ENCODE peak calls at places on chromosomes 5 and 9, in nine cellular contexts. L, O, Q, I, K, B, V, Y and W are unnamed samples.

GRCh38 chr5:121841900-121842299 is 9.8 kb upstream of the FTMT start:
- DNase-seq in L (no peak), O (no peak), I (no peak), V (no peak), Q (no peak), K (no peak), Y (no peak), B (no peak), W (no peak)

GRCh38 chr5:92309336-92309991 is 926.3 kb upstream of the ARRDC3 start:
- DNase-seq in O (no peak), K (no peak), Q (no peak), I (no peak), Y (no peak), L (peak; percentile 41), B (no peak), V (no peak), W (no peak)

GRCh38 chr9:89414670-89415069 is 83.2 kb downstream of the SEMA4D start:
- DNase-seq in O (no peak), V (no peak), Y (no peak), Q (no peak), I (no peak), L (no peak), B (no peak), K (no peak), W (no peak)

GRCh38 chr9:16879416-16879815 is 8.9 kb upstream of the BNC2 start:
- DNase-seq in K (no peak), Y (no peak), L (no peak), O (no peak), V (no peak), Q (no peak), I (no peak), B (no peak), W (no peak)

GRCh38 chr9:5971740-5972139 is 43.7 kb downstream of the RANBP6 start:
- DNase-seq in K (no peak), V (no peak), O (no peak), B (no peak), Y (no peak), L (peak; percentile 50), I (no peak), Q (no peak), W (no peak)

GRCh38 chr5:125372694-125373621 is 626.5 kb upstream of the ZNF608 start:
- DNase-seq in L (peak; percentile 60), O (no peak), Y (no peak), I (no peak), B (peak; percentile 60), V (no peak), K (peak; percentile 18), Q (no peak), W (no peak)

GRCh38 chr9:121574771-121575519 is 75.3 kb upstream of the GGTA1 start:
- DNase-seq in O (no peak), K (no peak), V (no peak), I (no peak), Y (no peak), B (no peak), L (no peak), Q (peak; percentile 41), W (no peak)

GRCh38 chr9:86135374-86135773 is 36.0 kb upstream of the GOLM1 start:
- DNase-seq in Q (no peak), L (no peak), I (no peak), O (no peak), B (no peak), K (no peak), Y (no peak), V (no peak), W (no peak)

GRCh38 chr5:106730912-106731311 is 939.8 kb downstream of the EFNA5 start:
- DNase-seq in K (no peak), O (no peak), V (peak; percentile 9), L (no peak), B (no peak), I (no peak), Y (no peak), Q (no peak), W (no peak)

GRCh38 chr5:17190242-17190778 is 27.1 kb upstream of the BASP1 start:
- DNase-seq in K (peak; percentile 72), O (no peak), I (no peak), Q (no peak), Y (no peak), B (peak; percentile 45), V (peak; percentile 35), L (peak; percentile 78), W (no peak)

GRCh38 chr5:96997265-96997859 is 61.5 kb downstream of the LNPEP start:
- DNase-seq in Q (no peak), K (no peak), V (no peak), B (peak; percentile 13), I (no peak), L (peak; percentile 63), O (no peak), Y (no peak), W (no peak)

GRCh38 chr9:129863059-129863690 is 27.9 kb downstream of the USP20 start:
- DNase-seq in Y (peak; percentile 77), O (no peak), Q (peak; percentile 49), I (no peak), L (peak; percentile 61), V (no peak), K (no peak), B (no peak), W (peak; percentile 83)

GRCh38 chr5:7415123-7415522 is 19.2 kb downstream of the ADCY2 start:
- DNase-seq in Q (peak; percentile 73), L (no peak), B (no peak), K (no peak), I (no peak), Y (no peak), O (no peak), V (no peak), W (no peak)

GRCh38 chr9:73146113-73146815 is 5.4 kb upstream of the ANXA1 start:
- DNase-seq in V (no peak), L (no peak), Q (no peak), B (no peak), Y (no peak), I (no peak), K (no peak), O (no peak), W (no peak)

GRCh38 chr5:37272564-37272963 is 23.4 kb upstream of the CPLANE1 start:
- DNase-seq in Q (no peak), I (peak; percentile 79), B (peak; percentile 38), L (peak; percentile 77), Y (no peak), K (no peak), O (peak; percentile 76), V (peak; percentile 30), W (no peak)

GRCh38 chr5:31197183-31197582 is 3.7 kb downstream of the CDH6 start:
- DNase-seq in K (peak; percentile 65), O (no peak), Y (no peak), I (no peak), Q (no peak), B (no peak), L (no peak), V (no peak), W (no peak)

DNA sequence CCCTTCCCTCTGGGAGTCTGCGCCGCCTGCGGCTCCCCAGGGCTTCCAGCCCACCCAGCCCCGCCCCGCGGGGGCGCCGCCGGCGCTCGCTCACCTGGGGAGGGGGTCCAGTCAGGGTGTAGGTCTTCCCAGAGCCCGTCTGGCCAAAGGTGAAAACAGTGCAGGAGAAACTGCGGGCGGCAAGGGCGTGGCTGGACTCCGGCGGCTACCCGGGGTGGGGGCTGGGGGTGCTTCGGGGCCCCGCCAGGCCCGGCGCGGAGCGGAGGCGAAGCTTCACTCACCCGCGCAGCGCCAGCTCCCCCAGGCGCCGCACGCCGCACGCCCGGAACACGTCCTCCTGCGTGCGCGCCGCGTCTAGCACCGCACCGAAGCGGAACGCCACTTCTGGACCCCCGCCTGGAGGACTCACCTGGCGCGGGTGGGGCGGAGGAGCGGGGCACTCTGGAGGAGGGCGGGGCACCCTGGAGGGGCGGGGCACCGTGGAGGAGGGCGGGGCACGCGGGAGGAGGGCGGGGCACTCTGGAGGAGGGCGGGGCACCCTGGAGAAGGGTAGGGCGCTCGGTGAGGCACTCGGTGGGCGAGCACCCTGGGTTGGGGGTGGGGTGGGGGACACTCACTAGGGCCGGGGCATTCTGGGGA is 952 bp downstream of the KIF12 start:
- DNase-seq in B (no peak), L (no peak), I (peak; percentile 80), V (no peak), Y (peak; percentile 31), K (no peak), Q (peak; percentile 65), O (peak; percentile 63), W (no peak)
- H3K4me3 ChIP-seq in B (peak overlapping the region; percentile 79), L (peak overlapping the region; percentile 34), I (peak overlapping the region; percentile 48), V (peak overlapping the region; percentile 60), Y (peak overlapping the region; percentile 50), K (peak overlapping the region; percentile 44), Q (peak overlapping the region; percentile 65), O (peak overlapping the region; percentile 58), W (peak overlapping the region; percentile 9)

DNA sequence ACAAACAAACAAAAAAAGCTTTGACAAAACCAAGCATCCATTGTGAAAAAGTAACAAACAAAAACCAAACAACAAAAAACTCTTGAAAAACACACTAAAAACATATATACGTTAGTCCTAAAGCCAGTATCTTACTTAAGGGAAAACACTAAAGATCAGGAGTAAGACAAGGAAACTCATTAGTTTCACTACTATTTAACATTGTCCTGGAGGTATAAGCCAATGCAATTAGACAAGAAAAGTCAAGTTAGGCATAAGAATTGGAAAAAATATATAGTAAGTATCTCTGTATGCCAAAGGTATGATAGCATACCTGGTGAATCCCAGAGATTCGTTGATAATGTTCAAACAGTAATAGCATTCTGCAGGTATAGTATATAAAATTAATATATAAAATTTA is 21.8 kb upstream of the UBTD2 start:
- DNase-seq in B (no peak), K (no peak), Y (no peak), I (no peak), O (no peak), V (no peak), Q (no peak), L (no peak), W (no peak)
- H3K4me3 ChIP-seq in B (no peak overlapping the region), K (no peak overlapping the region), Y (no peak overlapping the region), I (no peak overlapping the region), O (no peak overlapping the region), V (no peak overlapping the region), Q (no peak overlapping the region), L (no peak overlapping the region), W (no peak overlapping the region)

GRCh38 chr5:89972901-89973300 is 436.7 kb downstream of the CETN3 start:
- DNase-seq in K (no peak), Y (no peak), Q (no peak), L (peak; percentile 37), O (no peak), V (no peak), I (no peak), B (no peak), W (no peak)
- H3K4me3 ChIP-seq in K (no peak overlapping the region), Y (no peak overlapping the region), Q (no peak overlapping the region), L (no peak overlapping the region), O (no peak overlapping the region), V (no peak overlapping the region), I (no peak overlapping the region), B (no peak overlapping the region), W (no peak overlapping the region)

GRCh38 chr9:123033864-123034598 is 564 bp downstream of the GPR21 start:
- DNase-seq in K (no peak), Q (peak; percentile 75), B (no peak), I (no peak), L (peak; percentile 17), V (no peak), O (no peak), Y (no peak), W (no peak)
- H3K4me3 ChIP-seq in K (no peak overlapping the region), Q (peak overlapping the region; percentile 34), B (no peak overlapping the region), I (peak overlapping the region; percentile 15), L (no peak overlapping the region), V (no peak overlapping the region), O (peak overlapping the region; percentile 2), Y (no peak overlapping the region), W (peak overlapping the region; percentile 18)

GRCh38 chr5:73233461-73234151 is 60.6 kb downstream of the TMEM174 start:
- DNase-seq in O (no peak), L (no peak), B (no peak), I (no peak), Q (peak; percentile 51), K (no peak), V (no peak), Y (no peak), W (no peak)
- H3K4me3 ChIP-seq in O (peak overlapping the region; percentile 46), L (no peak overlapping the region), B (peak overlapping the region; percentile 50), I (peak overlapping the region; percentile 43), Q (peak overlapping the region; percentile 67), K (no peak overlapping the region), V (no peak overlapping the region), Y (no peak overlapping the region), W (peak overlapping the region; percentile 20)